ENCODE peak calls at places on chromosome 11, in seven cellular contexts. N is fibroblast of the aortic adventitia, J is GM13977, P is bronchial epithelial cell, F is ascending aorta, Z is right lobe of liver, M is foreskin keratinocyte. E is an unnamed sample.

GRCh38 chr11:84543367-84544159 is 1083.6 kb downstream of the DLG2 start:
- DNase-seq in N (no peak), J (no peak), P (no peak), F (no peak), Z (no peak), M (no peak), E (no peak)

GRCh38 chr11:45371251-45371749 is 85.2 kb upstream of the SYT13 start:
- DNase-seq in N (peak; percentile 61), J (peak; percentile 77), P (peak; percentile 59), F (no peak), Z (peak; percentile 77), M (peak; percentile 30), E (peak; percentile 87)

GRCh38 chr11:87840786-87841185 is 334.5 kb downstream of the RAB38 start:
- DNase-seq in N (no peak), J (no peak), P (peak; percentile 39), F (no peak), Z (no peak), M (peak; percentile 72), E (no peak)

GRCh38 chr11:83409476-83409875 is 123.3 kb upstream of the CCDC90B start:
- DNase-seq in N (no peak), J (no peak), P (no peak), F (no peak), Z (no peak), M (no peak), E (no peak)

GRCh38 chr11:128437137-128437536 is 150.2 kb downstream of the ETS1 start:
- DNase-seq in N (peak; percentile 87), J (no peak), P (no peak), F (no peak), Z (no peak), M (no peak), E (no peak)

GRCh38 chr11:1706634-1707400 is 9.8 kb downstream of the KRTAP5-6 start:
- DNase-seq in N (peak; percentile 2), J (no peak), P (no peak), F (no peak), Z (no peak), M (no peak), E (peak; percentile 84)

GRCh38 chr11:125952973-125953372 is 7.1 kb downstream of the VSIG10L2 start:
- DNase-seq in N (peak; percentile 67), J (no peak), P (no peak), F (no peak), Z (no peak), M (peak; percentile 40), E (peak; percentile 95)

GRCh38 chr11:94170953-94171352 is 42.3 kb downstream of the PANX1 start:
- DNase-seq in N (no peak), J (no peak), P (no peak), F (no peak), Z (no peak), M (no peak), E (no peak)

GRCh38 chr11:68538025-68538424 is 77.5 kb downstream of the PPP6R3 start:
- DNase-seq in N (no peak), J (no peak), P (no peak), F (no peak), Z (no peak), M (no peak), E (no peak)

GRCh38 chr11:13963169-13963948 is 836 bp downstream of the SPON1 start:
- DNase-seq in N (peak; percentile 20), J (peak; percentile 44), P (no peak), F (no peak), Z (no peak), M (no peak), E (no peak)

GRCh38 chr11:69700278-69701140 is 3.3 kb downstream of the FGF19 start:
- DNase-seq in N (peak; percentile 43), J (no peak), P (no peak), F (no peak), Z (peak; percentile 90), M (no peak), E (no peak)

GRCh38 chr11:82523141-82523540 is 210.5 kb downstream of the FAM181B start:
- DNase-seq in N (no peak), J (no peak), P (no peak), F (no peak), Z (no peak), M (no peak), E (no peak)

GRCh38 chr11:93285430-93285829 is 45.1 kb upstream of the DEUP1 start:
- DNase-seq in N (no peak), J (no peak), P (no peak), F (no peak), Z (no peak), M (no peak), E (no peak)

GRCh38 chr11:34468209-34468841 is 29.6 kb downstream of the CAT start:
- DNase-seq in N (peak; percentile 15), J (peak; percentile 48), P (peak; percentile 43), F (no peak), Z (no peak), M (peak; percentile 22), E (no peak)

GRCh38 chr11:61891331-61892084 is at the start of gene FADS3:
- DNase-seq in N (peak; percentile 67), J (peak; percentile 88), P (peak; percentile 46), F (peak; percentile 80), Z (peak; percentile 92), M (peak; percentile 32), E (peak; percentile 67)

GRCh38 chr11:91686700-91687099 is 537.9 kb upstream of the FAT3 start:
- DNase-seq in N (no peak), J (no peak), P (peak; percentile 30), F (no peak), Z (no peak), M (no peak), E (no peak)

GRCh38 chr11:65439331-65440181 is 17.0 kb downstream of the NEAT1 start:
- DNase-seq in N (peak; percentile 56), J (no peak), P (peak; percentile 33), F (no peak), Z (peak; percentile 19), M (peak; percentile 37), E (peak; percentile 74)

GRCh38 chr11:102462610-102463009 is 10.0 kb upstream of the TMEM123 start:
- DNase-seq in N (no peak), J (no peak), P (no peak), F (no peak), Z (no peak), M (no peak), E (no peak)

GRCh38 chr11:1335811-1336761 is 26.7 kb upstream of the TOLLIP start:
- DNase-seq in N (peak; percentile 93), J (peak; percentile 57), P (peak; percentile 59), F (peak; percentile 59), Z (peak; percentile 70), M (peak; percentile 39), E (peak; percentile 92)

GRCh38 chr11:22633354-22633902 is 7.8 kb upstream of the FANCF start:
- DNase-seq in N (no peak), J (no peak), P (no peak), F (no peak), Z (no peak), M (no peak), E (no peak)

GRCh38 chr11:118435233-118435892 is 929 bp upstream of the KMT2A start:
- DNase-seq in N (peak; percentile 30), J (peak; percentile 80), P (no peak), F (no peak), Z (peak; percentile 69), M (no peak), E (peak; percentile 86)

GRCh38 chr11:1924121-1924520 is 4.6 kb downstream of the TNNT3 start:
- DNase-seq in N (no peak), J (peak; percentile 9), P (peak; percentile 29), F (no peak), Z (peak; percentile 40), M (peak; percentile 56), E (no peak)

GRCh38 chr11:99199336-99199735 is 178.6 kb downstream of the CNTN5 start:
- DNase-seq in N (no peak), J (no peak), P (no peak), F (no peak), Z (peak; percentile 70), M (no peak), E (no peak)

GRCh38 chr11:83713701-83714100 is 427.5 kb upstream of the CCDC90B start:
- DNase-seq in N (no peak), J (no peak), P (peak; percentile 17), F (no peak), Z (no peak), M (peak; percentile 15), E (no peak)

GRCh38 chr11:8577791-8578581 is 16.0 kb downstream of the STK33 start:
- DNase-seq in N (no peak), J (no peak), P (peak; percentile 85), F (no peak), Z (no peak), M (peak; percentile 58), E (no peak)

GRCh38 chr11:116281173-116282160 is 491.3 kb downstream of the BUD13 start:
- DNase-seq in N (no peak), J (no peak), P (no peak), F (no peak), Z (no peak), M (no peak), E (no peak)
- TF ChIP-seq CTCF in N (no peak), J (no peak), P (no peak), F (no peak), Z (no peak), M (peak; percentile 19), E (no peak)

DNA sequence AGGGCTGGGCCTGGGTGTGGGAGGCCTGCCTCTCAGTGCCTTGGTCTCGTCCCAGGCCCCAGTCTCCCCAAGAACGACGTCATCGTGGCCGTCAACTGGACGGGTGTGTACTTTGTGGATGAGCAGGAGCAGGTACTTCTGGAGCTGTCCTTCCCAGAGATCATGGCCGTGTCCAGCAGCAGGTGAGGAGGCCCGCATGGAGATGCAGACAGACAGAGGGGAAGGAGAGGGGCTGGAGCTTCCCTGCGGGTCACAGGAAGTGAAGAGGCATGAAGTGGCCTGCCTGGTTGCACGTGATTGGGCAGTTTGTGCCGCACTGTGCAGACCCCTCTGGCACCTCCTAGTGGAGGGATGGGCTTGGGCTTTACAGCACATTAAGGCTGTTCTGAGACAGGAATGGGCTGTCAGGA is 70.4 kb downstream of the MYO7A start:
- DNase-seq in N (no peak), J (peak; percentile 58), P (peak; percentile 20), F (no peak), Z (peak; percentile 47), M (peak; percentile 6), E (peak; percentile 82)
- TF ChIP-seq CTCF in N (peak; percentile 25), J (peak; percentile 39), P (peak; percentile 43), F (no peak), Z (peak; percentile 27), M (peak; percentile 57), E (no peak)

DNA sequence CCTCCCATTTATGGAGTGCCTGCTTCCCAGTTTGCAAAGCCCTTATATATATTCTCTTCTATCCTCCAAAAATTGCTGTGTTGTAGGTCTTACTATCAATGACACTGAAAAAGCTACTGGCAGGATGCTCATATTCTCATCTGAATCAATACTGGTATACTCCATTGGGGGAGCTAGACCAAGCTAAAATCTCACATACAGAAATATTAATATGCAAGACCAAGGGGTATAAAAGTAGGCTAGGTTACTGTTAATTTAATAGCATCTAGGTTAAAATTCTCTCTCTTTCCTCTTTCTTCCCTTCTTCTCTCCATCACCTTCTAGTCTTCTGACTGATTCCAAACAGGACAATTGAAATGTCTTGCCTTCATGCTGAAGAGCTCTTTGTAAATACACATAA is 17.1 kb upstream of the BDNF start:
- DNase-seq in N (peak; percentile 35), J (no peak), P (no peak), F (no peak), Z (no peak), M (no peak), E (no peak)
- TF ChIP-seq CTCF in N (peak; percentile 53), J (peak; percentile 26), P (no peak), F (no peak), Z (no peak), M (peak; percentile 43), E (no peak)

DNA sequence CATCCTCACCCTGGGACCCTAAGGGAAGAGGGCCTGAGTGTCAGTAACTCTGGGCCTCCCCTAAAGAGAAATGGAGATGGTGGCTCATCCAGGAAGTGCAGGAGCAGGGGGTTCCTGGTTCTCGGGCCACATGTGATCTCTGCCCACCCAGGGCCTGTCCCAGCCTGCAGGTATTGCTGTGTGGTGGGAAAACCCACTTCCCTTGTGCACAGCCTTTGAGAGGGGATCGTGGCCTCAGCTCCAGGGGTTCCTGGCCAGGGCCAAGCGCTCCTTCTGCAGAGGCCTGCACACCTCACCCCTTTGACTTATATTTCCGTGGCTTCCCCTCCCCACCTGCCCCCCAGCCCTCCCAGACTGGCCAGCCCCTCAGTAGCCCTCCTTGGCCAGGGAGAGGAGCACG is 213.5 kb downstream of the OR4C45 start:
- DNase-seq in N (no peak), J (no peak), P (no peak), F (no peak), Z (no peak), M (no peak), E (no peak)
- TF ChIP-seq CTCF in N (no peak), J (no peak), P (no peak), F (no peak), Z (no peak), M (no peak), E (no peak)

E was measured in lower leg skin.